ENCODE peak calls at places on chromosomes 2 and 18, in seven cellular contexts. L, C, M, B, A, R and N are unnamed samples.

GRCh38 chr2:44770221-44771187 is 171.0 kb upstream of the SIX3 start:
- DNase-seq in A (no peak), C (no peak), R (no peak), B (no peak), L (no peak), M (no peak), N (no peak)

GRCh38 chr2:221514305-221515040 is 57.6 kb downstream of the EPHA4 start:
- DNase-seq in R (no peak), M (no peak), B (no peak), C (no peak), A (no peak), L (no peak), N (no peak)

GRCh38 chr2:3223080-3223923 is 154.3 kb downstream of the EIPR1 start:
- DNase-seq in A (no peak), R (no peak), M (no peak), B (no peak), C (peak), L (no peak), N (no peak)

GRCh38 chr2:219060821-219061791 is at the start of gene IHH:
- DNase-seq in A (peak), M (no peak), B (no peak), L (peak), R (no peak), C (no peak), N (no peak)

GRCh38 chr2:159083601-159084000 is 115.2 kb downstream of the TANC1 start:
- DNase-seq in R (no peak), B (no peak), L (no peak), C (no peak), M (no peak), A (no peak), N (no peak)

GRCh38 chr2:109256921-109257320 is 127.9 kb downstream of the SH3RF3 start:
- DNase-seq in C (no peak), M (no peak), A (no peak), R (no peak), B (no peak), L (no peak), N (no peak)

GRCh38 chr2:150532883-150533282 is 45.4 kb upstream of the RND3 start:
- DNase-seq in C (no peak), B (no peak), R (no peak), M (no peak), A (no peak), L (no peak), N (no peak)

GRCh38 chr2:173195100-173195499 is 119.5 kb downstream of the MAP3K20 start:
- DNase-seq in C (no peak), M (no peak), L (no peak), A (no peak), B (no peak), R (no peak), N (no peak)

GRCh38 chr18:76686737-76687231 is 135.6 kb upstream of the ZNF236 start:
- DNase-seq in R (peak), C (peak), B (peak), L (peak), M (peak), A (peak), N (peak)

GRCh38 chr2:71608034-71608433 is 154.7 kb downstream of the DYSF start:
- DNase-seq in A (no peak), B (no peak), L (no peak), M (no peak), R (no peak), C (no peak), N (no peak)

GRCh38 chr2:23617167-23617787 is 232.3 kb downstream of the KLHL29 start:
- DNase-seq in R (peak), M (no peak), B (no peak), L (no peak), C (no peak), A (peak), N (peak)

GRCh38 chr18:4751523-4751922 is 296.4 kb upstream of the DLGAP1 start:
- DNase-seq in R (no peak), C (no peak), B (no peak), M (no peak), A (no peak), L (no peak), N (no peak)

GRCh38 chr2:233799087-233799665 is 21.0 kb downstream of the MROH2A start:
- DNase-seq in L (no peak), M (no peak), R (no peak), C (no peak), B (no peak), A (no peak), N (no peak)

GRCh38 chr2:121360566-121361300 is 75.7 kb upstream of the TFCP2L1 start:
- DNase-seq in A (no peak), L (peak), R (no peak), B (peak), M (peak), C (no peak), N (no peak)

GRCh38 chr2:65070172-65070830 is 14.1 kb downstream of the CEP68 start:
- DNase-seq in B (no peak), R (peak), A (peak), L (peak), C (no peak), M (no peak), N (no peak)

GRCh38 chr2:178804791-178805190 is 2.4 kb downstream of the TTN start:
- DNase-seq in A (no peak), C (no peak), B (peak), M (peak), L (no peak), R (no peak), N (no peak)

GRCh38 chr18:12299862-12300261 is 8.2 kb upstream of the TUBB6 start:
- DNase-seq in M (no peak), B (no peak), A (no peak), L (no peak), C (no peak), R (no peak), N (no peak)

GRCh38 chr2:120704696-120705095 is 31.0 kb upstream of the GLI2 start:
- DNase-seq in L (no peak), B (no peak), C (no peak), R (no peak), M (no peak), A (no peak), N (no peak)

GRCh38 chr2:181785677-181786344 is 105.5 kb upstream of the NEUROD1 start:
- DNase-seq in L (no peak), B (no peak), R (no peak), A (peak), M (peak), C (no peak), N (no peak)

GRCh38 chr2:27250652-27251379 is 12.0 kb downstream of the SLC30A3 start:
- DNase-seq in M (no peak), C (no peak), B (no peak), L (no peak), A (no peak), R (no peak), N (no peak)

GRCh38 chr2:9768388-9768787 is 74.9 kb upstream of the TAF1B start:
- DNase-seq in R (no peak), L (no peak), C (no peak), M (no peak), A (peak), B (no peak), N (no peak)

GRCh38 chr2:1817256-1818127 is 73.2 kb upstream of the PXDN start:
- DNase-seq in A (peak), M (peak), C (no peak), L (peak), B (peak), R (peak), N (peak)

GRCh38 chr2:108820439-108820838 is 33.9 kb downstream of the CCDC138 start:
- DNase-seq in A (no peak), B (no peak), L (no peak), C (no peak), M (no peak), R (no peak), N (no peak)

GRCh38 chr2:113734187-113734586 is 22.3 kb downstream of the SLC35F5 start:
- DNase-seq in M (no peak), L (no peak), C (no peak), B (no peak), A (no peak), R (no peak), N (no peak)

GRCh38 chr2:207008105-207008990 is 69.0 kb downstream of the CPO start:
- DNase-seq in L (no peak), M (peak), R (peak), B (no peak), A (no peak), C (no peak), N (peak)

GRCh38 chr2:223882715-223883114 is 45.3 kb upstream of the AP1S3 start:
- DNase-seq in C (no peak), R (no peak), M (no peak), A (no peak), B (no peak), L (no peak), N (no peak)

GRCh38 chr2:95384854-95385569 is 17.5 kb upstream of the FAHD2A start:
- DNase-seq in A (peak), R (no peak), M (no peak), C (no peak), B (no peak), L (peak), N (no peak)

GRCh38 chr2:240893363-240893828 is 2.6 kb downstream of the MAB21L4 start:
- DNase-seq in A (peak), L (no peak), C (no peak), R (peak), B (no peak), M (peak), N (no peak)

GRCh38 chr2:225270861-225271260 is 128.6 kb upstream of the NYAP2 start:
- DNase-seq in A (peak), L (no peak), B (peak), R (peak), C (no peak), M (peak), N (peak)

GRCh38 chr2:225282858-225283693 is 116.4 kb upstream of the NYAP2 start:
- DNase-seq in L (peak), R (peak), A (peak), M (peak), C (no peak), B (peak), N (peak)